ENCODE peak calls at places on chromosomes 6 and 20, in nine cellular contexts. Q, D, O, A, Y, S, E, M and C are unnamed samples.

GRCh38 chr20:38932457-38933120 is 6.4 kb downstream of the FAM83D start:
- DNase-seq in A (peak), Y (no peak), Q (no peak), E (no peak), D (peak), S (no peak), M (peak), O (peak), C (peak)

GRCh38 chr6:12014027-12014872 is 2.1 kb downstream of the HIVEP1 start:
- DNase-seq in S (no peak), O (peak), D (peak), Q (no peak), E (no peak), M (peak), Y (no peak), A (no peak), C (peak)

GRCh38 chr6:16805190-16805860 is 44.1 kb upstream of the ATXN1 start:
- DNase-seq in E (no peak), O (no peak), Y (no peak), M (no peak), Q (no peak), S (no peak), D (peak), A (no peak), C (no peak)

GRCh38 chr6:130026859-130027258 is 8.5 kb downstream of the L3MBTL3 start:
- DNase-seq in S (no peak), O (no peak), A (no peak), D (peak), M (peak), Y (no peak), Q (no peak), E (no peak), C (no peak)

GRCh38 chr6:107607109-107607508 is 117.2 kb downstream of the SOBP start:
- DNase-seq in Y (peak), Q (no peak), D (no peak), M (no peak), A (no peak), O (peak), E (no peak), S (no peak), C (no peak)

GRCh38 chr6:116969211-116969863 is 92.3 kb downstream of the RFX6 start:
- DNase-seq in Y (no peak), E (no peak), Q (peak), S (no peak), A (no peak), O (peak), D (peak), M (peak), C (peak)

GRCh38 chr20:62595491-62595890 is 46.8 kb upstream of the SLCO4A1 start:
- DNase-seq in Y (peak), S (peak), O (peak), Q (no peak), A (no peak), E (peak), D (peak), M (peak), C (peak)

GRCh38 chr6:24935753-24936152 is at the start of gene RIPOR2:
- DNase-seq in S (no peak), E (peak), A (no peak), O (peak), D (no peak), Y (peak), Q (no peak), M (no peak), C (no peak)

GRCh38 chr20:35240083-35240913 is 13.8 kb downstream of the MMP24 start:
- DNase-seq in S (no peak), Q (no peak), M (no peak), O (no peak), A (no peak), E (no peak), D (no peak), Y (no peak), C (no peak)

GRCh38 chr6:36734486-36735060 is 36.9 kb downstream of the RAB44 start:
- DNase-seq in A (no peak), M (no peak), E (no peak), Y (no peak), Q (no peak), D (no peak), O (no peak), S (no peak), C (no peak)
- H3K4me3 ChIP-seq in A (peak), M (no peak), E (no peak), Y (peak), Q (no peak), D (no peak), O (no peak), S (no peak), C (no peak)

GRCh38 chr20:14360386-14360785 is 23.0 kb upstream of the FLRT3 start:
- DNase-seq in M (peak), E (no peak), Q (no peak), Y (no peak), A (no peak), O (no peak), D (peak), S (no peak), C (no peak)

GRCh38 chr20:14361509-14362179 is 24.2 kb upstream of the FLRT3 start:
- DNase-seq in S (no peak), D (no peak), Y (no peak), Q (no peak), E (no peak), A (no peak), O (no peak), M (no peak), C (no peak)

GRCh38 chr20:14355791-14356190 is 18.4 kb upstream of the FLRT3 start:
- DNase-seq in M (no peak), E (no peak), Q (no peak), D (no peak), S (no peak), A (no peak), O (no peak), Y (no peak), C (no peak)
- TF ChIP-seq CTCF in M (no peak), E (no peak), Q (no peak), D (no peak), S (no peak), A (no peak), O (no peak), Y (no peak), C (no peak)

GRCh38 chr6:168158280-168158979 is 79.4 kb upstream of the FRMD1 start:
- DNase-seq in M (peak), Y (no peak), A (no peak), Q (no peak), E (no peak), S (peak), O (no peak), D (no peak), C (peak)

GRCh38 chr6:168156742-168157265 is 77.8 kb upstream of the FRMD1 start:
- DNase-seq in E (no peak), Q (no peak), O (no peak), M (no peak), A (no peak), D (no peak), S (peak), Y (no peak), C (no peak)

GRCh38 chr6:168158980-168159349 is 80.0 kb upstream of the FRMD1 start:
- DNase-seq in O (no peak), M (no peak), A (no peak), Q (no peak), D (no peak), S (peak), Y (no peak), E (no peak), C (no peak)

GRCh38 chr6:168155821-168156741 is 77.1 kb upstream of the FRMD1 start:
- DNase-seq in D (no peak), Q (no peak), E (no peak), Y (no peak), A (no peak), M (no peak), S (peak), O (no peak), C (no peak)

GRCh38 chr6:168157272-168158007 is 78.4 kb upstream of the FRMD1 start:
- DNase-seq in M (peak), Y (no peak), S (peak), D (peak), A (peak), O (peak), E (no peak), Q (no peak), C (peak)
- H3K4me3 ChIP-seq in M (peak), Y (no peak), S (no peak), D (no peak), A (peak), O (no peak), E (no peak), Q (no peak), C (no peak)

GRCh38 chr20:64131406-64131805 is 24.0 kb upstream of the NPBWR2 start:
- DNase-seq in A (no peak), S (peak), O (peak), E (peak), M (peak), Q (no peak), Y (no peak), D (peak), C (no peak)

GRCh38 chr20:64130876-64131275 is 23.5 kb upstream of the NPBWR2 start:
- DNase-seq in M (no peak), Y (no peak), Q (no peak), A (no peak), O (no peak), D (no peak), S (peak), E (peak), C (no peak)

GRCh38 chr20:64137598-64138031 is 26.6 kb upstream of the MYT1 start:
- DNase-seq in M (no peak), E (peak), A (no peak), D (no peak), Y (no peak), Q (no peak), S (peak), O (no peak), C (no peak)

GRCh38 chr20:64136004-64136710 is 28.1 kb upstream of the MYT1 start:
- DNase-seq in Q (no peak), Y (no peak), D (no peak), E (peak), S (peak), A (no peak), O (no peak), M (no peak), C (no peak)

DNA sequence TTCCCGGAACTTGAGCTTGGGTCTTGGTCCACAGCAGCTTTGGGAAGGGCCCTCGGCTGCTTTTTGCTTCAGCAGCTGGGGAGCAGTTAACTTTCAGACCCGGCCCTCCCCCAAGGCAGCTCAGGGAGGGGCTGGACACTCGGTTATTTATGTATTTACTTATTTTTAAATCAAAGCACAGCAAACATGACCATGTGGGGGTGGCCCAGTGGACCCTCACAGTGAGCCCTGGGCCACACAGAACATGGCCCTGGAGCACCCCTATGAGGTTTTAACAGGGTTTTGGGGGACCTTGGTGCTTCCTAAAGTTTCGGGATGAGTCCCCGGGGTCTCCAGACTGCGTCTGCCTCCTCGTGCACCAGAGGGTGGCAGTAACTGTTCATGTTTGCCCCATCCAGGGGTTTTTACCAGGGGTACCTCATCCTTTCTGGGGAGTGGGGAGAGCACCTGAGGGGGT is 26.6 kb upstream of the NPBWR2 start:
- DNase-seq in M (peak), O (no peak), E (peak), S (peak), A (no peak), Q (no peak), D (no peak), Y (no peak), C (no peak)
- TF ChIP-seq CTCF in M (peak), O (peak), E (no peak), S (no peak), A (no peak), Q (peak), D (no peak), Y (peak), C (peak)

GRCh38 chr20:44335675-44336074 is 1.2 kb upstream of the R3HDML start:
- DNase-seq in S (no peak), M (no peak), O (no peak), Q (no peak), D (no peak), E (no peak), Y (no peak), A (no peak), C (no peak)
- H3K4me3 ChIP-seq in S (no peak), M (no peak), O (no peak), Q (no peak), D (no peak), E (no peak), Y (no peak), A (no peak), C (no peak)

GRCh38 chr20:5074050-5074674 is 45.6 kb downstream of the PCNA start:
- DNase-seq in Y (no peak), E (no peak), M (no peak), O (no peak), D (no peak), S (no peak), A (no peak), Q (no peak), C (no peak)
- TF ChIP-seq CTCF in Y (no peak), E (no peak), M (no peak), O (no peak), D (no peak), S (no peak), A (no peak), Q (no peak), C (no peak)

GRCh38 chr6:36674942-36675341 is 3.6 kb upstream of the CDKN1A start:
- DNase-seq in S (no peak), O (no peak), A (no peak), E (no peak), Q (no peak), M (no peak), Y (no peak), D (no peak), C (no peak)

GRCh38 chr6:36678488-36679042 is at the start of gene CDKN1A:
- DNase-seq in M (peak), Q (peak), Y (peak), S (peak), D (peak), A (no peak), E (peak), O (peak), C (peak)

GRCh38 chr6:36677059-36677749 is 1.3 kb upstream of the CDKN1A start:
- DNase-seq in Y (no peak), S (no peak), M (peak), E (no peak), Q (no peak), D (peak), A (no peak), O (no peak), C (peak)

GRCh38 chr6:36677753-36678487 is 594 bp upstream of the CDKN1A start:
- DNase-seq in E (no peak), O (no peak), Y (no peak), M (no peak), S (no peak), Q (no peak), D (peak), A (no peak), C (no peak)

DNA sequence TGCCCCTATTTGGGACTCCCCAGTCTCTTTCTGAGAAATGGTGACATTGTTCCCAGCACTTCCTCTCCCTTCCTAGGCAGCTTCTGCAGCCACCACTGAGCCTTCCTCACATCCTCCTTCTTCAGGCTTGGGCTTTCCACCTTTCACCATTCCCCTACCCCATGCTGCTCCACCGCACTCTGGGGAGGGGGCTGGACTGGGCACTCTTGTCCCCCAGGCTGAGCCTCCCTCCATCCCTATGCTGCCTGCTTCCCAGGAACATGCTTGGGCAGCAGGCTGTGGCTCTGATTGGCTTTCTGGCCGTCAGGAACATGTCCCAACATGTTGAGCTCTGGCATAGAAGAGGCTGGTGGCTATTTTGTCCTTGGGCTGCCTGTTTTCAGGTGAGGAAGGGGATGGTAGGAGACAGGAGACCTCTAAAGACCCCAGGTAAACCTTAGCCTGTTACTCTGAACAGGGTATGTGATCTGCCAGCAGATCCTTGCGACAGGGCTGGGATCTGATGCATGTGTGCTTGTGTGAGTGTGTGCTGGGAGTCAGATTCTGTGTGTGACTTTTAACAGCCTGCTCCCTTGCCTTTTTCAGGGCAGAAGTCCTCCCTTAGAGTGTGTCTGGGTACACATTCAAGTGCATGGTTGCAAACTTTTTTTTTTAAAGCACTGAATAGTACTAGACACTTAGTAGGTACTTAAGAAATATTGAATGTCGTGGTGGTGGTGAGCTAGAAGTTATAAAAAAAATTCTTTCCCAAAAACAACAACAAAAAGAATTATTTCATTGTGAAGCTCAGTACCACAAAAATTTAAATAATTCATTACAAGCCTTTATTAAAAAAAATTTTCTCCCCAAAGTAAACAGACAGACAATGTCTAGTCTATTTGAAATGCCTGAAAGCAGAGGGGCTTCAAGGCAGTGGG is 2.1 kb upstream of the CDKN1A start:
- DNase-seq in D (peak), Y (no peak), O (no peak), M (peak), S (no peak), Q (no peak), E (no peak), A (no peak), C (peak)
- H3K4me3 ChIP-seq in D (peak), Y (no peak), O (no peak), M (peak), S (no peak), Q (no peak), E (no peak), A (peak), C (no peak)

GRCh38 chr6:109455502-109456282 is at the start of gene MICAL1:
- DNase-seq in M (peak), O (peak), E (peak), Q (peak), Y (peak), A (no peak), D (peak), S (peak), C (peak)
- TF ChIP-seq CTCF in M (peak), O (peak), E (peak), Q (peak), Y (peak), A (peak), D (no peak), S (no peak), C (peak)